ENCODE peak calls at places on chromosomes 7 and 10, in six cellular contexts. I is GM13976; W is Calu3; Y is CD8-positive, alpha-beta T cell; G is AG04450; H is CD4-positive, alpha-beta T cell. Q is an unnamed sample.

GRCh38 chr7:50731703-50732582 is 50.8 kb downstream of the GRB10 start:
- DNase-seq in I (no peak), W (no peak), Y (no peak), G (no peak), H (no peak), Q (no peak)

GRCh38 chr10:80552151-80552646 is 14.5 kb downstream of the SH2D4B start:
- DNase-seq in I (no peak), W (no peak), Y (no peak), G (no peak), H (no peak), Q (no peak)

GRCh38 chr7:92343719-92344118 is 97.9 kb downstream of the ANKIB1 start:
- DNase-seq in I (no peak), W (no peak), Y (no peak), G (no peak), H (no peak), Q (no peak)

GRCh38 chr10:89395141-89395540 is 2.7 kb downstream of the IFIT1 start:
- DNase-seq in I (no peak), W (no peak), Y (no peak), G (no peak), H (no peak), Q (no peak)

GRCh38 chr10:62083868-62084267 is 182.4 kb downstream of the ARID5B start:
- DNase-seq in I (no peak), W (peak), Y (no peak), G (peak), H (no peak), Q (no peak)

GRCh38 chr7:52639981-52640380 is 395.5 kb upstream of the POM121L12 start:
- DNase-seq in I (no peak), W (no peak), Y (no peak), G (no peak), H (no peak), Q (no peak)

GRCh38 chr7:129779602-129780256 is 168.2 kb downstream of the NRF1 start:
- DNase-seq in I (peak), W (peak), Y (no peak), G (no peak), H (no peak), Q (no peak)

GRCh38 chr7:103932389-103932788 is 57.1 kb downstream of the RELN start:
- DNase-seq in I (no peak), W (no peak), Y (no peak), G (no peak), H (no peak), Q (no peak)

GRCh38 chr7:100547872-100548271 is 8.9 kb downstream of the AGFG2 start:
- DNase-seq in I (no peak), W (no peak), Y (no peak), G (no peak), H (no peak), Q (no peak)

GRCh38 chr7:94431620-94432295 is 37.1 kb downstream of the COL1A2 start:
- DNase-seq in I (no peak), W (no peak), Y (no peak), G (no peak), H (no peak), Q (no peak)

GRCh38 chr7:94434031-94434430 is 39.3 kb downstream of the COL1A2 start:
- DNase-seq in I (no peak), W (no peak), Y (no peak), G (no peak), H (no peak), Q (no peak)

GRCh38 chr7:94431203-94431602 is 36.5 kb downstream of the COL1A2 start:
- DNase-seq in I (no peak), W (no peak), Y (no peak), G (no peak), H (no peak), Q (no peak)

GRCh38 chr7:94436018-94436604 is 41.4 kb downstream of the COL1A2 start:
- DNase-seq in I (peak), W (peak), Y (no peak), G (no peak), H (peak), Q (peak)

DNA sequence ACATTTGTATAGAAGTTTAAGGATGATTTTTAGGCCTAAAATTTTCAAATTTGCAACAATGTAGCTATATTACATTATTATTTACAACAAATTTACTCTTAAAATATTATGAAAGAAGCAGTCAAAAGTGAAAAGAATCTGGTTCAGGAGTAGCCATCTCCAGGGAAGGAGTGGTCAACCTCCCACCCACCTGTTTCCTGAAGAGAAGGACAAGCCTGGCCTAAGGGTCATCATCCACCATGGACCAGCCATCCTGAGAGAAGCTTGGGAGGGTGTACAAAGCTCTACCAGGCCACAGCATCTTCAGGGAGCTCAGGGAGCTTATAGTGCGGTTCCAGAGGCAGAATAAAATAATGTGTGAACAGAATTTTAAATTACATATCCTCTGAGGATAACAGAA is 38.1 kb downstream of the COL1A2 start:
- DNase-seq in I (no peak), W (no peak), Y (no peak), G (no peak), H (no peak), Q (no peak)
- TF ChIP-seq CTCF in I (no peak), W (no peak), Y (no peak), G (no peak), H (no peak), Q (no peak)

DNA sequence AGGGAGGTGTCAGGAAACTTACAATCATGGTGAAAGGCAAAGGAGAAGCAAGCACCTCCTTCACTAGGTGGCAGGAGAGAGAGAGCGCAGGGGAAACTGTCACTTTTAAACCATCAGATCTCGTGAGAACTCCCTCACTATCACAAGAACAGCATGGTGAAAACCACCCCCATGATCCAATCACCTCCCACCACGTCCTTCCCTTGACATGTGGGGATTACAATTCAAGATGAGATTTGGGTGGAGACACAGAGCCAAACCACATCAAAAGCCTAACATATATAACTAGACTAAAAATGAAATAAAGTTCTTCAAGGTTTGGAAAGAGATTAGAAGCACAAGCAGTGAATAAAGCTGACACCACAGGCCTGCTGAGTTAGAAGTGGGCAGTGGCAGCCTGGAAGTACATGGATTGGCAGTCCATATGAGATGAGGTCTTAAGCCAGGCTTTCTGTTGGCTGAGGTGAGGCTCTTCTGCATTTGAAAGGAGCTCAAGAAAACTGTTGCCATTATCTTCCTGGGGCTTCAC is 96.4 kb upstream of the MDFIC start:
- DNase-seq in I (no peak), W (no peak), Y (no peak), G (no peak), H (no peak), Q (no peak)
- TF ChIP-seq CTCF in I (peak), W (no peak), Y (no peak), G (no peak), H (no peak), Q (no peak)

GRCh38 chr10:127196955-127197432 is 603 bp upstream of the INSYN2A start:
- DNase-seq in I (no peak), W (no peak), Y (no peak), G (no peak), H (no peak), Q (no peak)

GRCh38 chr10:127196227-127196954 is at the start of gene INSYN2A:
- DNase-seq in I (no peak), W (peak), Y (no peak), G (no peak), H (no peak), Q (peak)

GRCh38 chr10:127200646-127201045 is 4.3 kb upstream of the INSYN2A start:
- DNase-seq in I (no peak), W (no peak), Y (no peak), G (no peak), H (no peak), Q (no peak)

GRCh38 chr10:127198721-127199120 is 2.3 kb upstream of the INSYN2A start:
- DNase-seq in I (no peak), W (no peak), Y (no peak), G (no peak), H (no peak), Q (no peak)

GRCh38 chr10:127198307-127198706 is 1.9 kb upstream of the INSYN2A start:
- DNase-seq in I (no peak), W (no peak), Y (no peak), G (no peak), H (no peak), Q (no peak)
- TF ChIP-seq CTCF in I (no peak), W (no peak), Y (no peak), G (no peak), H (no peak), Q (no peak)

GRCh38 chr10:22911889-22912762 is 15.7 kb upstream of the ARMC3 start:
- DNase-seq in I (no peak), W (no peak), Y (no peak), G (no peak), H (no peak), Q (no peak)
- TF ChIP-seq CTCF in I (no peak), W (no peak), Y (no peak), G (no peak), H (no peak), Q (no peak)

GRCh38 chr10:234708-235406 is 99.6 kb downstream of the ZMYND11 start:
- DNase-seq in I (no peak), W (no peak), Y (no peak), G (no peak), H (no peak), Q (no peak)

GRCh38 chr10:241451-241850 is 106.2 kb downstream of the ZMYND11 start:
- DNase-seq in I (no peak), W (no peak), Y (no peak), G (no peak), H (no peak), Q (no peak)

GRCh38 chr10:244227-244626 is 109.0 kb downstream of the ZMYND11 start:
- DNase-seq in I (no peak), W (no peak), Y (no peak), G (no peak), H (no peak), Q (no peak)

GRCh38 chr10:235921-236320 is 100.7 kb downstream of the ZMYND11 start:
- DNase-seq in I (no peak), W (no peak), Y (no peak), G (no peak), H (no peak), Q (no peak)

DNA sequence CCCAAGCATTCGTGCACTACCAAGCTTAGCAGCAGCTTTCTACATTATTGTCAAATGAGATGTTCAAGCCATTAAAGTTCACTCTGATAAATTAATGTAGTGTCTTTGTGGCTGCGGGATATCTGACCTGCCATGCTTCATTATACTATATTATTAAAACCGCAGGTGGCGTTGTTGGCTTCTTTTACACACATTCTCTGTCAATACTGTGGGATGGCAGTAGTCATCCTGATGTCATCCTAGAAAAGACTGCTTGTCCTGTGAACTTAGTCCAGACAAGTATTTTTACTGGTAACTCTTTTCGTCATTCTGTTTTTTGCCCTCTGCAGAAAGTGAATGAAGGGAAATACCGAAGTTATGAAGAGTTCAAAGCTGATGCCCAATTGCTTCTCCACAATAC is 103.9 kb downstream of the ZMYND11 start:
- DNase-seq in I (no peak), W (no peak), Y (no peak), G (no peak), H (no peak), Q (no peak)
- TF ChIP-seq CTCF in I (no peak), W (no peak), Y (no peak), G (no peak), H (no peak), Q (no peak)

GRCh38 chr7:5774790-5775189 is 6.7 kb downstream of the RNF216 start:
- DNase-seq in I (no peak), W (no peak), Y (no peak), G (no peak), H (no peak), Q (no peak)
- TF ChIP-seq CTCF in I (no peak), W (no peak), Y (no peak), G (no peak), H (no peak), Q (no peak)

GRCh38 chr7:910931-911431 is 34.6 kb downstream of the GET4 start:
- DNase-seq in I (no peak), W (no peak), Y (no peak), G (no peak), H (no peak), Q (no peak)
- TF ChIP-seq CTCF in I (no peak), W (no peak), Y (no peak), G (no peak), H (no peak), Q (no peak)